ENCODE peak calls at places on chromosome 11, in seven cellular contexts. V, N, W, I, H, A and F are unnamed samples.

GRCh38 chr11:9760180-9760550 is 96.3 kb downstream of the SWAP70 start:
- DNase-seq in V (peak), N (peak), W (peak), A (peak), H (no peak), I (no peak), F (no peak)

GRCh38 chr11:68213555-68214172 is 568 bp upstream of the KMT5B start:
- DNase-seq in I (peak), H (peak), V (peak), A (peak), N (peak), W (peak), F (peak)

GRCh38 chr11:5831196-5831829 is 10.4 kb downstream of the OR52E6 start:
- DNase-seq in A (no peak), W (no peak), I (no peak), V (no peak), N (no peak), H (peak), F (no peak)

GRCh38 chr11:73140213-73141030 is 1.7 kb downstream of the FCHSD2 start:
- DNase-seq in I (peak), V (peak), H (peak), W (peak), A (peak), N (peak), F (peak)

GRCh38 chr11:1064167-1064566 is 10.5 kb upstream of the MUC2 start:
- DNase-seq in N (peak), W (no peak), A (no peak), I (no peak), H (no peak), V (peak), F (no peak)

GRCh38 chr11:11025087-11025486 is 167.2 kb upstream of the ZBED5 start:
- DNase-seq in I (no peak), A (no peak), H (no peak), V (peak), N (peak), W (peak), F (peak)

GRCh38 chr11:86940122-86940777 is 14.9 kb downstream of the FZD4 start:
- DNase-seq in W (no peak), H (no peak), I (no peak), V (peak), A (peak), N (peak), F (no peak)

GRCh38 chr11:47607380-47607779 is 13.2 kb upstream of the C1QTNF4 start:
- DNase-seq in H (no peak), A (peak), I (no peak), W (no peak), V (peak), N (peak), F (no peak)

GRCh38 chr11:128643661-128644060 is 50.2 kb upstream of the FLI1 start:
- DNase-seq in A (no peak), V (no peak), W (no peak), N (no peak), H (peak), I (no peak), F (no peak)
- TF ChIP-seq CTCF in A (no peak), V (no peak), W (no peak), N (no peak), H (peak), I (no peak), F (no peak)

DNA sequence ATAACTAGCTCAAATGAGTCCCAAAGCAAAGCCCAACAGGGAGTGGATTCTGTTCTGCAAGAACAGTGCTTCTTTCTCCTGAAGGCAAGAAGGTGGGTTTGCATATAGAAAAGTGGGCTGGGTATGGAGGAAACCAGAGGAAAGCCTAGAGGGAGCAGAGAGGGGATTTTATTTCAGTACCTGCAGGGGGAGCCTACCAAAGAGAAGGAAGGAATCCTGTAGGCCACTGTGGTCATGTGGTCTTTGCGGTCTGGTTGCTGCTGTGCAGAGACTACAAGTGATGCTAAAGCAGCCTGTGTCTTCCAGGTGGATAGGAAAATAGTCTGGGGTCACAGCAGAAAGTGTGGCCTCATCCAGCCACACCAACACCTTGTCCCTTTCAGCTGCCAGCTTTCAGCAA is 33.2 kb upstream of the ZBTB16 start:
- DNase-seq in A (no peak), I (no peak), N (peak), V (no peak), W (no peak), H (peak), F (no peak)
- TF ChIP-seq CTCF in A (no peak), I (no peak), N (peak), V (no peak), W (peak), H (peak), F (no peak)

GRCh38 chr11:20729597-20730095 is 60.3 kb downstream of the NELL1 start:
- DNase-seq in A (no peak), V (no peak), N (no peak), H (no peak), I (no peak), W (no peak), F (no peak)

GRCh38 chr11:20731676-20732075 is 62.3 kb downstream of the NELL1 start:
- DNase-seq in A (no peak), W (no peak), N (no peak), V (no peak), H (no peak), I (no peak), F (no peak)
- TF ChIP-seq CTCF in A (no peak), W (no peak), N (no peak), V (no peak), H (no peak), I (no peak), F (no peak)

GRCh38 chr11:66335531-66336233 is 552 bp downstream of the RIN1 start:
- DNase-seq in V (peak), H (peak), W (peak), I (peak), N (peak), A (no peak), F (peak)
- TF ChIP-seq CTCF in V (no peak), H (no peak), W (no peak), I (no peak), N (peak), A (no peak), F (no peak)

GRCh38 chr11:63907808-63908530 is 9.0 kb downstream of the RCOR2 start:
- DNase-seq in A (no peak), W (no peak), V (no peak), H (peak), I (no peak), N (no peak), F (no peak)
- TF ChIP-seq CTCF in A (no peak), W (no peak), V (no peak), H (peak), I (no peak), N (no peak), F (no peak)

GRCh38 chr11:93890441-93891051 is 40.1 kb upstream of the VSTM5 start:
- DNase-seq in A (no peak), H (no peak), I (no peak), N (no peak), V (no peak), W (no peak), F (no peak)

DNA sequence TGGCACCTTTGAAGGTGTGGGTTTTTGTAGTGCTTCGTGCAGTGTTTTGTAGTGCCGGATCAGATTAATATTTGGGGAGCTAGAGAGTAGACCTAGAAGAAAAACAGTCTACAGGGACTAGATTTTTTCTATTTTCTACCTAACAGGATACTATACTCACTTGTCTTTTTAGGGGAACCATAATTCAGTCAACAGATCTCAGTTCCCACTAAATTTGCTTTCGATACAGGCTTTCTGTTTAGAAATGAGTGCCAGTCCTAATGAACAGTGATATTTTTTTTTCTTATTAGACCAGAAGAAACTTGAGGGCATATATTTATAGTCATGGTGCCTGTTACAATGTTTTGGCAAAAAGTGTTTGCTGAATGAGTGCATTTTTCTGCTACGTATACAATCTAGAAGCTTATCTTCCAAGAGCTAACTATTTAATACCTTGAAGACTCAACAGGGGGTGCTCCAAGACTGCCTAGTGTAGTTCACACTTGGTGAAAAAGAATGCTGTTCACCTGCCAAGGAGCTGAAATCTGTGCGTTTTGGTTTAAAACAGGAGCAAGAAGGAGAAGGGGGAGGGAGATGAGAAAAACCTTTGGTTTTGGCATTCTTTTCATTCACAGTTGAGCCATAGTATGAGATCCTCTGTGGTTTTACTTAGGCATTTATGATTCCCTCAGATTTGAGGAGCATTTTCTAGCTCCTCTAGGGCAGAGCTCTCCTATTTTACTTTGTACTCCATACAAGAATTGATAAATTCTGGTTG is 44.9 kb upstream of the VSTM5 start:
- DNase-seq in V (peak), N (peak), I (peak), W (peak), A (no peak), H (no peak), F (peak)
- TF ChIP-seq CTCF in V (peak), N (peak), I (no peak), W (peak), A (peak), H (peak), F (peak)

GRCh38 chr11:115872418-115872817 is 368.2 kb upstream of the CADM1 start:
- DNase-seq in W (no peak), I (no peak), N (no peak), H (no peak), V (no peak), A (no peak), F (no peak)

GRCh38 chr11:115871161-115871750 is 367.0 kb upstream of the CADM1 start:
- DNase-seq in H (no peak), N (no peak), W (no peak), A (no peak), V (no peak), I (no peak), F (no peak)

GRCh38 chr11:115869131-115869530 is 364.9 kb upstream of the CADM1 start:
- DNase-seq in N (no peak), I (no peak), W (no peak), H (no peak), V (no peak), A (no peak), F (no peak)

GRCh38 chr11:115873813-115874212 is 369.6 kb upstream of the CADM1 start:
- DNase-seq in V (no peak), A (no peak), N (no peak), I (no peak), W (no peak), H (no peak), F (no peak)

DNA sequence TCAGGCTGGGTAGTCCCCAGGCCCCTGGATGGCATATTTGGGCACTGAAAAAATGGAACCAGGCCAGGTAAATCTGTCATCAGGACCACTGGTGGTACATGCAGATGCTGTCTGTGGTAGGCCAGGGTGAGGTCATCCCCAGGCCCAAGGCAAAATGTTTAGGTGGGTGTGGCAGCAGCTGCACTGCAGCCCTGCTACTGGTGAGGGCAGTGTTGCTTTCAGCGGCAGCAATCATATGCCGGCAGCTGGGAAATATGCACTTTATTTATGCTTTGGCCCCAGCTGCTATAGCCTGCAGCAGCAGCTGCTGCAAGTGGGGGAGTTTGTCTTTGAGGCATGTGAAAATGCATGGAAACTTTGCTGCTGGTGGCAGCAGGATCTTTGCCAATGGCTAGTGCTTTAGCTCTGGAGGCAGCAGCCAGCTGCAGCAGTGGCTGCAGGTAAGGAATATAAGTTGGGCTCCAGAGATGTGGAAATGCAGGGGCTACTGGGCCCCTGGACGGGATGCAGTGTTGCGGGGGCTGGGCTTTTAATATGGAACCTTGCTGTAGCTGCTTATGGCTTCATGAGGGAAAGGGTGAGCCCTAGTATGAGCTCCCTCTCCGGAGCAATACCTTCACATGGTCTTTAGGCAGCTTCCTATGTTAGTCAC is 365.7 kb upstream of the CADM1 start:
- DNase-seq in H (peak), A (no peak), I (no peak), V (peak), N (no peak), W (peak), F (no peak)
- TF ChIP-seq CTCF in H (peak), A (peak), I (no peak), V (peak), N (no peak), W (no peak), F (no peak)

DNA sequence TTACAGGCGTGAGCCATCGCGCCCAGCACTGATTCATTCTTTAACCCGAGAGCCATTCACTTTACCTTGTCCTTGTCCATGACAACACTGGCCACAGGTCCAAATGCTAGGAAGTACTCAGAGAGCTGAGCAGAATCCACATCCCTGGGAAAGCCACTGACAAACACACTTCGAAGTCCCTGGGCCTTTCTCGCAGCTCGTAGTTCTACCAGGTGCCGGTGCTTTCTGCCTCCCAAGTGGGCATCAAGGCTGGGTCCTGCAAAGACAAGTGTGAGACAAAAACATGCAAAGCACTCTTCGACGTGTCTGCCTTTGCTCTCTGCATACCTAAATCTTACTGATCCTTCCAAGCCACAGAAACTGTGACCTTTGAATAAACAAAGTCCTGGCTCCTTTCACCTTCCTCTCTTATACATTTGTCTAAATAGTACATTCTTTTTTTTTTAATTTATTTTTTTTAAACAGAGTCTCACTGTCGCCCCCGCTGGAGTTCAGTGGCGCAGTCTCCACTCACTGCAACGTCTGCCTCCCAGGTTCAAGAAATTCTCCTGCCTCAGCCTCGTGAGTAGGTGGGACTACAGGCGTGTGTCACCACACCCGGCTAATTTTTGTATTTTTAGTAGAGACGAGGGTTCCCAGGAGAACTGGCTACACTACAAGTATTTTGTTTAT is 2.2 kb downstream of the TUT1 start:
- DNase-seq in W (no peak), A (no peak), N (no peak), H (no peak), I (no peak), V (no peak), F (no peak)
- TF ChIP-seq CTCF in W (peak), A (no peak), N (peak), H (peak), I (peak), V (peak), F (peak)

GRCh38 chr11:79794057-79794456 is 353.2 kb upstream of the TENM4 start:
- DNase-seq in H (no peak), W (peak), I (no peak), V (no peak), A (no peak), N (no peak), F (no peak)
- TF ChIP-seq CTCF in H (no peak), W (no peak), I (no peak), V (no peak), A (no peak), N (no peak), F (no peak)

GRCh38 chr11:78228467-78228866 is 39.7 kb downstream of the USP35 start:
- DNase-seq in W (peak), A (no peak), I (peak), V (peak), H (peak), N (peak), F (peak)
- TF ChIP-seq CTCF in W (peak), A (peak), I (no peak), V (peak), H (peak), N (peak), F (peak)